ENCODE peak calls at places on chromosomes 16 and 17, in four cellular contexts. P is stimulated activated CD8-positive, alpha-beta memory T cell treated with anti-CD3 and anti-CD28 coated beads, Interleukin-4, amount 100 ng/mL, for 1 hour; N is fibroblast of lung; O is HS-5. Z is an unnamed sample.

GRCh38 chr17:6381052-6381451 is 53.9 kb downstream of the AIPL1 start:
- DNase-seq in O (peak; percentile 56), P (no peak), N (no peak), Z (peak; percentile 23)

GRCh38 chr17:29659155-29659554 is 36.4 kb upstream of the CORO6 start:
- DNase-seq in P (no peak), O (no peak), N (no peak), Z (no peak)

GRCh38 chr17:47945529-47946508 is 4.4 kb downstream of the PNPO start:
- DNase-seq in N (no peak), O (no peak), P (no peak), Z (no peak)

GRCh38 chr16:22633794-22634193 is 123.1 kb downstream of the NPIPB5 start:
- DNase-seq in O (no peak), P (no peak), N (no peak), Z (no peak)

GRCh38 chr17:59561042-59561441 is 4.4 kb upstream of the DHX40 start:
- DNase-seq in N (peak; percentile 16), O (no peak), P (no peak), Z (no peak)

GRCh38 chr16:79064259-79064658 is 536.3 kb downstream of the MAF start:
- DNase-seq in P (no peak), O (no peak), N (no peak), Z (no peak)

GRCh38 chr16:11391576-11391975 is 46.3 kb downstream of the RMI2 start:
- DNase-seq in O (no peak), N (no peak), P (no peak), Z (no peak)

GRCh38 chr16:88005148-88005547 is 53.9 kb downstream of the BANP start:
- DNase-seq in O (no peak), P (no peak), N (no peak), Z (no peak)

GRCh38 chr17:81410852-81411251 is 15.6 kb downstream of the BAHCC1 start:
- DNase-seq in P (no peak), N (no peak), O (no peak), Z (no peak)

GRCh38 chr16:79380990-79381389 is 219.5 kb downstream of the MAF start:
- DNase-seq in P (no peak), O (no peak), N (peak; percentile 1), Z (no peak)

GRCh38 chr17:66633322-66633965 is 201.5 kb upstream of the CACNG5 start:
- DNase-seq in P (peak; percentile 9), O (no peak), N (peak; percentile 21), Z (no peak)

GRCh38 chr16:28208131-28208530 is 3.6 kb downstream of the XPO6 start:
- DNase-seq in N (no peak), O (no peak), P (no peak), Z (no peak)

GRCh38 chr16:2737895-2738418 is 14.5 kb upstream of the SRRM2 start:
- DNase-seq in P (no peak), O (no peak), N (no peak), Z (no peak)

GRCh38 chr17:49830605-49831004 is 17.3 kb downstream of the TAC4 start:
- DNase-seq in N (no peak), P (no peak), O (no peak), Z (no peak)

GRCh38 chr17:282912-283882 is 69.4 kb downstream of the RPH3AL start:
- DNase-seq in O (no peak), P (no peak), N (no peak), Z (no peak)

GRCh38 chr16:87002717-87003413 is 314.3 kb downstream of the C16orf95 start:
- DNase-seq in N (peak; percentile 60), O (no peak), P (no peak), Z (no peak)

GRCh38 chr16:61820398-61820797 is 215.8 kb downstream of the CDH8 start:
- DNase-seq in O (peak; percentile 32), P (no peak), N (no peak), Z (no peak)

GRCh38 chr16:75244225-75244792 is 7.1 kb downstream of the BCAR1 start:
- DNase-seq in P (no peak), O (no peak), N (peak; percentile 79), Z (peak; percentile 63)

GRCh38 chr16:74731853-74732477 is 31.3 kb upstream of the MLKL start:
- DNase-seq in N (no peak), P (no peak), O (no peak), Z (no peak)

GRCh38 chr16:58515871-58516767 is 802 bp downstream of the SETD6 start:
- DNase-seq in P (no peak), O (no peak), N (no peak), Z (no peak)

GRCh38 chr16:471353-472198 is 46.1 kb downstream of the RAB11FIP3 start:
- DNase-seq in O (no peak), P (no peak), N (peak; percentile 23), Z (peak; percentile 67)

GRCh38 chr16:88759976-88760350 is 25.1 kb downstream of the PIEZO1 start:
- DNase-seq in P (no peak), O (no peak), N (no peak), Z (no peak)

GRCh38 chr17:72416054-72416691 is 295.4 kb downstream of the SOX9 start:
- DNase-seq in N (no peak), P (no peak), O (no peak), Z (no peak)